ENCODE peak calls at places on chromosomes 12 and 14, in four cellular contexts. N is CD4-positive, alpha-beta T cell; H is HepG2; D is cardiac muscle cell. C is an unnamed sample.

GRCh38 chr12:115210533-115211252 is 526.7 kb upstream of the TBX3 start:
- DNase-seq in N (no peak), H (no peak), D (no peak), C (no peak)

GRCh38 chr12:89177802-89178201 is 174.5 kb downstream of the DUSP6 start:
- DNase-seq in N (no peak), H (no peak), D (no peak), C (no peak)

GRCh38 chr14:96582995-96583394 is 80.8 kb downstream of the PAPOLA start:
- DNase-seq in N (no peak), H (no peak), D (no peak), C (no peak)

GRCh38 chr14:100850841-100851585 is 25.1 kb downstream of the MEG3 start:
- DNase-seq in N (peak), H (peak), D (peak), C (peak)

GRCh38 chr12:10632226-10632625 is 18.8 kb upstream of the MAGOHB start:
- DNase-seq in N (no peak), H (no peak), D (no peak), C (no peak)

GRCh38 chr12:118035194-118036041 is 18.9 kb downstream of the RFC5 start:
- DNase-seq in N (no peak), H (no peak), D (no peak), C (peak)

GRCh38 chr12:73342733-73343132 is 1070.6 kb downstream of the TRHDE start:
- DNase-seq in N (no peak), H (no peak), D (no peak), C (no peak)

GRCh38 chr14:55914771-55915170 is 203.4 kb upstream of the PELI2 start:
- DNase-seq in N (no peak), H (no peak), D (no peak), C (no peak)

GRCh38 chr12:28367993-28368392 is 177.7 kb downstream of the CCDC91 start:
- DNase-seq in N (no peak), H (no peak), D (no peak), C (no peak)

GRCh38 chr12:59484575-59484974 is 111.3 kb upstream of the SLC16A7 start:
- DNase-seq in N (no peak), H (no peak), D (no peak), C (no peak)

GRCh38 chr12:132222096-132222807 is 78.0 kb downstream of the NOC4L start:
- DNase-seq in N (peak), H (peak), D (peak), C (no peak)

GRCh38 chr12:46217686-46218508 is 50.9 kb downstream of the SLC38A1 start:
- DNase-seq in N (no peak), H (no peak), D (no peak), C (no peak)

GRCh38 chr12:10018390-10018789 is 8.0 kb downstream of the CLEC12B start:
- DNase-seq in N (no peak), H (no peak), D (no peak), C (no peak)

GRCh38 chr14:53432378-53432802 is 279.3 kb upstream of the DDHD1 start:
- DNase-seq in N (no peak), H (peak), D (peak), C (no peak)

GRCh38 chr14:70845601-70846000 is 36.3 kb upstream of the MAP3K9 start:
- DNase-seq in N (no peak), H (no peak), D (no peak), C (no peak)

GRCh38 chr14:105071942-105072341 is 6.7 kb upstream of the GPR132 start:
- DNase-seq in N (no peak), H (no peak), D (no peak), C (no peak)

GRCh38 chr14:43706901-43707300 is 800.2 kb downstream of the FSCB start:
- DNase-seq in N (no peak), H (no peak), D (no peak), C (no peak)

GRCh38 chr14:65637780-65638179 is 225.2 kb downstream of the FUT8 start:
- DNase-seq in N (no peak), H (no peak), D (no peak), C (no peak)

GRCh38 chr14:101716077-101716950 is 45.2 kb upstream of the PPP2R5C start:
- DNase-seq in N (no peak), H (no peak), D (no peak), C (no peak)

GRCh38 chr14:65949711-65950516 is 536.3 kb upstream of the CCDC196 start:
- DNase-seq in N (no peak), H (peak), D (peak), C (peak)

GRCh38 chr14:33922125-33922524 is 28.7 kb downstream of the EGLN3 start:
- DNase-seq in N (no peak), H (no peak), D (no peak), C (no peak)

GRCh38 chr12:101670007-101670671 is 27.3 kb upstream of the CHPT1 start:
- DNase-seq in N (peak), H (peak), D (peak), C (no peak)

GRCh38 chr14:95484296-95484695 is 32.2 kb downstream of the SYNE3 start:
- DNase-seq in N (no peak), H (no peak), D (no peak), C (no peak)

GRCh38 chr14:93941293-93941910 is 14.3 kb downstream of the FAM181A start:
- DNase-seq in N (no peak), H (no peak), D (no peak), C (no peak)

GRCh38 chr12:126891789-126892188 is 1375.2 kb upstream of the TMEM132C start:
- DNase-seq in N (no peak), H (no peak), D (no peak), C (no peak)

GRCh38 chr12:55686366-55687010 is 21.2 kb downstream of the ITGA7 start:
- DNase-seq in N (no peak), H (no peak), D (no peak), C (no peak)

GRCh38 chr12:58917699-58918334 is 2.5 kb downstream of the LRIG3 start:
- DNase-seq in N (no peak), H (no peak), D (no peak), C (no peak)

GRCh38 chr12:127107744-127108143 is 1159.2 kb upstream of the TMEM132C start:
- DNase-seq in N (no peak), H (no peak), D (no peak), C (no peak)

GRCh38 chr14:53842938-53843337 is 113.7 kb downstream of the BMP4 start:
- DNase-seq in N (no peak), H (peak), D (no peak), C (no peak)

GRCh38 chr12:110744176-110744575 is 1.5 kb upstream of the PPP1CC start:
- DNase-seq in N (no peak), H (peak), D (no peak), C (peak)

GRCh38 chr12:117284160-117284559 is 77.3 kb downstream of the NOS1 start:
- DNase-seq in N (no peak), H (no peak), D (no peak), C (no peak)

GRCh38 chr14:77071938-77072388 is 26.1 kb upstream of the CIPC start:
- DNase-seq in N (no peak), H (no peak), D (no peak), C (no peak)

GRCh38 chr14:77077040-77077439 is 21.0 kb upstream of the CIPC start:
- DNase-seq in N (no peak), H (no peak), D (no peak), C (no peak)

GRCh38 chr14:77076118-77076631 is 21.9 kb upstream of the CIPC start:
- DNase-seq in N (no peak), H (peak), D (no peak), C (no peak)

GRCh38 chr14:77069551-77069950 is 28.5 kb upstream of the CIPC start:
- DNase-seq in N (no peak), H (no peak), D (no peak), C (no peak)

GRCh38 chr14:77074969-77075368 is 23.1 kb upstream of the CIPC start:
- DNase-seq in N (no peak), H (no peak), D (no peak), C (no peak)
- H3K27ac ChIP-seq in N (no peak), H (no peak), D (no peak), C (no peak)

GRCh38 chr12:6764011-6764828 is 1.9 kb upstream of the PTMS start:
- DNase-seq in N (no peak), H (peak), D (peak), C (peak)

GRCh38 chr12:6766651-6767300 is 613 bp downstream of the PTMS start:
- DNase-seq in N (peak), H (peak), D (peak), C (peak)

GRCh38 chr12:6765634-6766581 is at the start of gene PTMS:
- DNase-seq in N (no peak), H (peak), D (peak), C (peak)

GRCh38 chr12:6763380-6763779 is 2.8 kb upstream of the PTMS start:
- DNase-seq in N (no peak), H (no peak), D (no peak), C (no peak)

GRCh38 chr12:6765048-6765633 is 1.0 kb upstream of the PTMS start:
- DNase-seq in N (no peak), H (no peak), D (no peak), C (no peak)
- H3K27ac ChIP-seq in N (no peak), H (no peak), D (peak), C (peak)

GRCh38 chr12:64522807-64523206 is 70.9 kb downstream of the TBK1 start:
- DNase-seq in N (no peak), H (no peak), D (no peak), C (no peak)
- H3K27ac ChIP-seq in N (no peak), H (no peak), D (no peak), C (no peak)

GRCh38 chr12:92898755-92899154 is 30.3 kb downstream of the EEA1 start:
- DNase-seq in N (no peak), H (no peak), D (no peak), C (no peak)
- H3K27ac ChIP-seq in N (no peak), H (no peak), D (no peak), C (no peak)

GRCh38 chr12:51424094-51424661 is 453 bp upstream of the SLC4A8 start:
- DNase-seq in N (no peak), H (no peak), D (no peak), C (no peak)
- H3K27ac ChIP-seq in N (no peak), H (no peak), D (no peak), C (peak)

GRCh38 chr12:67070307-67070600 is 198.9 kb upstream of the CAND1 start:
- DNase-seq in N (no peak), H (no peak), D (no peak), C (no peak)

GRCh38 chr12:67069451-67070306 is 199.5 kb upstream of the CAND1 start:
- DNase-seq in N (peak), H (peak), D (peak), C (no peak)

GRCh38 chr12:67068773-67069450 is 200.2 kb upstream of the CAND1 start:
- DNase-seq in N (peak), H (peak), D (peak), C (no peak)

GRCh38 chr12:67067453-67068203 is 201.5 kb upstream of the CAND1 start:
- DNase-seq in N (no peak), H (no peak), D (no peak), C (no peak)

GRCh38 chr12:67068204-67068731 is 200.9 kb upstream of the CAND1 start:
- DNase-seq in N (no peak), H (no peak), D (peak), C (no peak)
- H3K27ac ChIP-seq in N (no peak), H (no peak), D (no peak), C (no peak)

DNA sequence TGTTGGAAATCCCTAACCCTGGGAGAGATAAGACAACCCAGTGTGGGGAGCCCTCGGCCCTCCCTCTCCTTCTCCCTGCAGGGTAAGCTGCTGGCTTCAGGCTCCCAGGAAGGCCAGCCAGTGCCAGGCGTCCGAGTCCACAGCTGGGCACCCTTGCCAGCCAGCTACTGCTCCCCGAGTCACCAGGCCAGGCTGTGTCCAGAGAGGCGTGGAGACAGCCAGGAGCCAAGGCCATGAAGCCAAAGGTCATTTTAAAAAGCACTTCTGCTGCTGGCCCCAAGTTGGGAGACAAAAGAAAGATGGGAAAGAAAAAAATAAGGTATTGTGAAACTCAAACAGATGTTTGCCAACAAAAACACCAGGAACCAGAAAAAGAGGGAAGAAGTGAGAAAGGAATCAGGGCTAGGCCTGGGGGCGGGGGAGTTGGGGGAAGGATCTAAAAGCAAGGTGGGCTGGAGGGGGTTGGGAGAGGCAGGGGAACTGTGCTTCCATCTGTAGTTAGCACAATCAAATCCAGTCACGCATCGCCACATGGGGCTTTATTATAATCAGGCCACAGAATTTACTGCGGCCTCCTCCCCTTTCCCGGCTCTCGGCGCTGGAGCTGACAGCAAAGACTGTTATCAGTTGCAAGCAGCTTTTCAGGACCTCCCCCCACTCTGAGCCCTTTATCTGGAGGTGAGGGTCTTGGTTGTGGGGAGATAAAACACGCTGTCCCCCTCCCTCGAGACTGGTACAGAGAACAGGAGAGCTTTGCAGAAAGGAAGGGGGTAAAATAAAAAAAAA is 33.5 kb downstream of the RBM19 start:
- DNase-seq in N (no peak), H (peak), D (peak), C (peak)
- H3K27ac ChIP-seq in N (no peak), H (peak), D (peak), C (peak)

GRCh38 chr12:113422030-113422900 is at the start of gene SDSL:
- DNase-seq in N (no peak), H (peak), D (peak), C (peak)
- H3K27ac ChIP-seq in N (no peak), H (peak), D (no peak), C (peak)

GRCh38 chr14:103127356-103127755 is 4.1 kb downstream of the TNFAIP2 start:
- DNase-seq in N (no peak), H (no peak), D (no peak), C (no peak)

GRCh38 chr14:103128631-103129300 is 5.5 kb downstream of the TNFAIP2 start:
- DNase-seq in N (no peak), H (no peak), D (no peak), C (no peak)

GRCh38 chr14:103129301-103130016 is 6.2 kb downstream of the TNFAIP2 start:
- DNase-seq in N (no peak), H (no peak), D (no peak), C (no peak)

GRCh38 chr14:103126873-103127304 is 3.6 kb downstream of the TNFAIP2 start:
- DNase-seq in N (no peak), H (peak), D (peak), C (no peak)

DNA sequence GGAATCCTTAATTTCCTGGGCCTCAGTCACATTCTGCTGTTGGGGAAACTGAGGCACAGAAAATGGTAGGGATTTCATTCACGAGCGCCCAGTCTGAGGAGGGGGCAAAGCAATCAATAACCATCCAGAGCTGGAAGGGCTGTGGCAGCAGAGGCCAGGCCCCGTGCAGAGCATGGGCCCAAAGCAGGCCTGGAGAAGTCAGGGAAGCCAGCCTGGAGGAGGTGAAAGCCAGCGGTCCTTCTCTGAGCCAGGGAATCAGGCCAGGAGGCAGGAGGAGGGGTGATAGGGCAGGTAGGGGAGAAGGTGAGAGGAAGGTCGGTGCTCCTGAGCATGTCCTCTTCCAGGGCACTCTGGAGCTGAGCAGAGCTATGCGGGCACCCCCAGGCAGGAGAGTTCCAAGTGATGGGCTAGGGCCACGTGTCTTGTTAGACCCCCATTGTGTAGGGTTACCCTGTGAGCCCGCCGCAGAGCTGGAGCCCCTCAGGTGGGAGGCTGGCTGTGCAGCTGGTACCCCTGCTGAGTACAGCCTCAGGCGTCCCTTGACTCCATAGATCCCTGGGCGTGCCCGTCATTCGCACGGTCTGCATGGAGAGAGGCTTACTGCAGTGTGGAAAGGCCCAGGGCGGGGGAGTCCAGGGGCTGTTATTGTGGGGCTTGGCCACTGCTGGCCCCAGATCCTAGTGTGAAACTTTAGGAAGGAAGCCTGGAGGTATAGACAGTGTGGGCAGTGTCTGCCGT is 4.8 kb downstream of the TNFAIP2 start:
- DNase-seq in N (no peak), H (no peak), D (no peak), C (no peak)
- H3K27ac ChIP-seq in N (no peak), H (no peak), D (no peak), C (no peak)

DNA sequence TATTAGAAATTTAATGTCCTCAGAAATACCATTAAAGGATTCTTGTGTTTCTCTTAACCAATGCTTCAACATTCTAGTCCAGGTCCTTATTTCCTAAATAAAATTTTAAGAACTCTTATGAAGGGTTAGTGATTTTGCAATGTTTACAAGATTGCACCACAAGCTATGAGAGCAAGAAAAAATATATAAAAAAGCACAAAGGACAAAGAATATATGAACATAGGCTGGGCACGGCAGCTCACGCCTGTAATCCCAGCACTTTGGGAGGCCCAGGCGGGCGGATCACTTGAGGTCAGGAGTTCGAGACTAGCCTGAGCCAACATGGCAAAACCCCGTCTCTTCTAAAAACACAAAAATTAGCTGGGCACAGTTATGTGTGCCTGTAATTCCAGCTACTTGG is 7.6 kb downstream of the RACGAP1 start:
- DNase-seq in N (no peak), H (no peak), D (no peak), C (no peak)
- H3K27ac ChIP-seq in N (no peak), H (peak), D (no peak), C (no peak)

C was measured in substantia nigra.